ENCODE peak calls at places on chromosomes 2 and 18, in six cellular contexts. G is spleen, D is HCT116, B is K562, L is breast epithelium, H is stomach. V is an unnamed sample.

GRCh38 chr2:9744256-9745004 is 98.8 kb upstream of the TAF1B start:
- DNase-seq in G (no peak), D (no peak), H (no peak), B (no peak), L (no peak), V (no peak)

GRCh38 chr2:165617720-165618119 is 148.2 kb downstream of the CSRNP3 start:
- DNase-seq in B (no peak), H (no peak), D (no peak), G (no peak), L (no peak), V (no peak)

GRCh38 chr2:159585607-159586006 is 30.7 kb downstream of the BAZ2B start:
- DNase-seq in H (no peak), G (no peak), B (no peak), D (no peak), L (no peak), V (no peak)

GRCh38 chr2:65164379-65165023 is 34.6 kb upstream of the RAB1A start:
- DNase-seq in D (no peak), H (no peak), L (no peak), G (no peak), B (no peak), V (no peak)

GRCh38 chr2:231590614-231591013 is 2.0 kb upstream of the TEX44 start:
- DNase-seq in L (no peak), B (no peak), D (no peak), H (peak), G (no peak), V (no peak)

GRCh38 chr2:15169326-15170038 is 391.7 kb downstream of the NBAS start:
- DNase-seq in D (peak), L (no peak), G (no peak), B (no peak), H (no peak), V (no peak)

GRCh38 chr18:79487198-79488165 is 91.8 kb downstream of the NFATC1 start:
- DNase-seq in L (peak), G (peak), D (no peak), B (no peak), H (no peak), V (no peak)

GRCh38 chr2:189441709-189442074 is 418 bp downstream of the WDR75 start:
- DNase-seq in B (no peak), H (no peak), D (no peak), G (no peak), L (peak), V (no peak)

GRCh38 chr2:226963528-226963927 is 127.7 kb downstream of the RHBDD1 start:
- DNase-seq in H (no peak), G (no peak), L (no peak), B (peak), D (peak), V (no peak)

GRCh38 chr2:216560695-216561370 is 62.2 kb downstream of the RPL37A start:
- DNase-seq in G (no peak), D (no peak), H (no peak), B (no peak), L (no peak), V (no peak)

GRCh38 chr2:166373951-166374350 is 1.8 kb downstream of the SCN9A start:
- DNase-seq in D (no peak), B (peak), L (no peak), H (no peak), G (no peak), V (no peak)

GRCh38 chr2:20049631-20050030 is 1.8 kb downstream of the LAPTM4A start:
- DNase-seq in D (no peak), H (no peak), G (no peak), L (no peak), B (no peak), V (no peak)

GRCh38 chr18:75592527-75592926 is 165.0 kb upstream of the SMIM21 start:
- DNase-seq in L (no peak), B (no peak), G (no peak), D (no peak), H (no peak), V (no peak)

GRCh38 chr18:79733996-79734770 is 54.6 kb downstream of the CTDP1 start:
- DNase-seq in B (no peak), L (no peak), D (no peak), H (no peak), G (peak), V (no peak)

GRCh38 chr2:69272803-69273471 is 114.1 kb downstream of the GFPT1 start:
- DNase-seq in L (no peak), G (no peak), H (no peak), D (no peak), B (no peak), V (no peak)

GRCh38 chr2:112147796-112148195 is 9.6 kb downstream of the FBLN7 start:
- DNase-seq in H (peak), L (no peak), D (no peak), B (no peak), G (no peak), V (no peak)

GRCh38 chr2:220006152-220006551 is 378.7 kb downstream of the SLC4A3 start:
- DNase-seq in D (no peak), B (no peak), H (no peak), G (no peak), L (no peak), V (no peak)

GRCh38 chr2:224308267-224308911 is 93.5 kb downstream of the FAM124B start:
- DNase-seq in L (no peak), G (no peak), H (no peak), B (no peak), D (no peak), V (no peak)

GRCh38 chr18:23209031-23209430 is 73.7 kb downstream of the CABLES1 start:
- DNase-seq in H (no peak), G (no peak), D (no peak), L (no peak), B (no peak), V (no peak)

GRCh38 chr2:187878096-187878495 is 323.9 kb upstream of the TFPI start:
- DNase-seq in B (no peak), D (no peak), H (no peak), G (no peak), L (no peak), V (no peak)

GRCh38 chr2:66854304-66854703 is 419.4 kb downstream of the MEIS1 start:
- DNase-seq in B (no peak), G (no peak), L (no peak), D (no peak), H (no peak), V (no peak)

GRCh38 chr2:95349568-95350319 is 52.6 kb downstream of the KCNIP3 start:
- DNase-seq in G (peak), H (peak), L (peak), B (no peak), D (no peak), V (no peak)

GRCh38 chr18:8526316-8526715 is 82.9 kb upstream of the RAB12 start:
- DNase-seq in H (no peak), L (no peak), G (no peak), B (no peak), D (no peak), V (no peak)

GRCh38 chr2:101931402-101931801 is 60.4 kb upstream of the IL1R2 start:
- DNase-seq in L (no peak), D (no peak), G (no peak), B (no peak), H (no peak), V (no peak)

GRCh38 chr18:6660334-6660733 is 69.2 kb upstream of the ARHGAP28 start:
- DNase-seq in B (no peak), L (no peak), G (no peak), H (no peak), D (no peak), V (no peak)

GRCh38 chr2:195364015-195364965 is 292.7 kb upstream of the SLC39A10 start:
- DNase-seq in D (no peak), G (no peak), B (no peak), H (no peak), L (no peak), V (no peak)

GRCh38 chr18:55018602-55019001 is 59.3 kb upstream of the CCDC68 start:
- DNase-seq in B (no peak), L (no peak), D (no peak), H (no peak), G (no peak), V (no peak)

GRCh38 chr2:216807861-216808272 is 52.0 kb downstream of the TNP1 start:
- DNase-seq in H (peak), D (no peak), B (no peak), L (no peak), G (no peak), V (no peak)

GRCh38 chr2:229392214-229392613 is 121.1 kb upstream of the PID1 start:
- DNase-seq in H (no peak), B (no peak), G (no peak), D (no peak), L (no peak), V (no peak)

GRCh38 chr2:111120253-111121027 is at the start of gene BCL2L11:
- DNase-seq in H (peak), D (peak), B (peak), L (peak), G (peak), V (no peak)
- TF ChIP-seq POLR2AphosphoS5 in H (peak), D (peak), B (peak), L (peak), G (peak), V (peak)

DNA sequence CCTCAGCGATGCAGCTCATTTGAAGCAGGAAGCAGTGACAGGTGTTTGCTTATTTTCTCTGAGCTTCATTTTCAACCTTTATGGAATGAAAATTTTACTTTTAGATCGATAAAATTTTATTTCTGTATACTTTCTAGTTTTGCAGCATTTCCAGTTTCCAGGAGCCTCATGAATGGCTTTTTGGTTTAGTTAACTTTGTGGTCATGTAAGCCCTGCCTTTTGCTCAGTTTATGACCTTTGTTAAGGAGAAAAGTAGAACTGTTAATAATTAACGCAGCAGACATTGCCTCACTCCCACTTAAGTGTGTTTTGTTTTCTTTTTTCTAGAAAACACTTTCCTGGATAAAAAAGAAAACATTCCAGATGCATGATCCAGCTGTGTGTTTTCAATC is 4.4 kb upstream of the FARP2 start:
- DNase-seq in B (no peak), L (no peak), H (no peak), D (no peak), G (no peak), V (no peak)
- H3K27ac ChIP-seq in B (no peak), L (no peak), H (peak), D (no peak), G (no peak), V (no peak)

DNA sequence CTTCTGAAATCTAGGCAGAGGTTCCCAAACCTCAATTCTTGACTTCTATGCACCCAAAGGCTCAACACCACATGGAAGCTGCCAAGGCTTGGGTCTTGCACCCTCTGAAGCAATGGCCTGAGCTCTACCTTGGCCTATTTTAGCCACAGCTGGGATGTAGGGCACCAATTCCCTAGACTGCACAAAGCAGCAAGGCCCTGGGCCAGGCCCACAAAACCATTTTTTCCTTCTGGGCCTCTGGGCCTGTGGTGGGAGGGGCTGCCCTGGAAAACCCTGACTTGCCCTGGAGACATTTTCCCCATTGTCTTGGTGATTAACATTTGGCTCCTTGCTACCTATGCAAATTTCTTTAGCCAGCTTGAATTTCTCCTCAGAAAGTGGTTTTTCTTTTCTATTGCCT is 315.2 kb downstream of the DCDC2C start:
- DNase-seq in L (no peak), G (no peak), D (no peak), H (no peak), B (no peak), V (peak)
- TF ChIP-seq POLR2AphosphoS5 in L (no peak), G (no peak), D (no peak), H (no peak), B (no peak), V (no peak)

DNA sequence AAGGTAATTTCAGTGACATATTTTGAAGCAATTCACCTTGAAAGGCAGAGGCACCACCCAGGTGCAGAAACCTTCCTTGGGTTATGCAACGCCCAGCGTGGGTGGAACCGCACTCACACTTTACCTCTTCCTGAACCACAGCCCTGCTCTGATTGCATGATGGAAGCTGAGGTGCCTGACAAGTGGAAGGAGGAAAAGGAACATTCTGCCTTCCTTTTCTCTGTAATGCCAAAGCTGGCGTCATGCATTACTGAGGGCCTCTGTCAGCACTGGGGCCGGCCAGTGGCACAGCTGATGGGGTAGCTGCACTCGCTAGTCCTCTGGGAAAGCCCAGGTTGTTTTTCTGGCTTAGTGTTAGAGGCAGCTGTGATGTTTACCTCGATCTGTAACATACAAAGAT is 266.5 kb downstream of the NEDD4L start:
- DNase-seq in D (no peak), B (no peak), H (peak), L (no peak), G (peak), V (no peak)
- H3K27ac ChIP-seq in D (no peak), B (no peak), H (peak), L (peak), G (no peak), V (peak)

DNA sequence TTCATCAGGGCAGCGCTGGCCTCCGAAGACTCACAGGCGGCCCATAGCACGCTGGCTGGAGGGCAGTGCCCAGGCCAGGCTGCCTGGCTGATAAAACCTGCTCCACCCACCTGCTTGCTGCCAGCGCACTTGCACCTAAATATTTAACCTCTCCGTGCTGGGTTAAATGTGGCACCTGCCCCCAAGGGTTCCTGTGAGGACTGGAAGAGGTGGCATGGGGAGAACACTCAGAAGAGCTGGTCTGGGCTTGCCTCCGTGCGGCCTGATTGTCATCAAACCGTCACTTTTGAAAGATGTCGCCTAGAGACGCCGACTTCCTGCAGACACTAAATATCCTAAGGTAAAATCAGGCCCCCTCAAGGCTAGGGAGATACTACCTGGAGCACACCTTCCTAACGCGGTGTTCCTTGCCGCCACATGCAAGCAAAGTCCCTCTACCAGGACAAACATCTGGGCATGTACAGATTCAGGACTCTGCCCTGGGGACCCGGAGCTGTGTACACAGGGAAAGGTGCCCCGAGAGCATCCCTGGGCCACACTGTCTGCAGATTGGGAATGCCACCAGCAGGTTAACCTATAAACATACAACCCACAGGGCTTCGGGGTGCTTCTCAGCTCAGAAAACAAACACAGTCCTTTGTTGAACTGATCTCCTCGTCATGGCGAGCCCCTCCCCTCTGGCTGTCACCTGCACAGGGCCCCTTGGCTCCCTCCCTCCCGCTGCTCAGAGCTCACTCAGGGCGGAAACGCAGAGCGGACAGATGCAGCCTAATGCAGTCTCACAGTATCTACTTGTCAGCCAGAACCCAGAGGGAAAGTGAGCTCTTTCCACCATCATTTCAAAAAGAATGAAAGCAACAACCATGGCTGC is 219.0 kb downstream of the HDAC4 start:
- DNase-seq in G (peak), H (no peak), L (peak), D (no peak), B (no peak), V (no peak)
- TF ChIP-seq POLR2AphosphoS5 in G (no peak), H (no peak), L (no peak), D (no peak), B (no peak), V (no peak)

GRCh38 chr2:63424329-63425078 is 163.8 kb downstream of the WDPCP start:
- DNase-seq in H (no peak), B (peak), G (no peak), L (no peak), D (peak), V (no peak)
- H3K27ac ChIP-seq in H (no peak), B (no peak), G (no peak), L (no peak), D (no peak), V (no peak)

DNA sequence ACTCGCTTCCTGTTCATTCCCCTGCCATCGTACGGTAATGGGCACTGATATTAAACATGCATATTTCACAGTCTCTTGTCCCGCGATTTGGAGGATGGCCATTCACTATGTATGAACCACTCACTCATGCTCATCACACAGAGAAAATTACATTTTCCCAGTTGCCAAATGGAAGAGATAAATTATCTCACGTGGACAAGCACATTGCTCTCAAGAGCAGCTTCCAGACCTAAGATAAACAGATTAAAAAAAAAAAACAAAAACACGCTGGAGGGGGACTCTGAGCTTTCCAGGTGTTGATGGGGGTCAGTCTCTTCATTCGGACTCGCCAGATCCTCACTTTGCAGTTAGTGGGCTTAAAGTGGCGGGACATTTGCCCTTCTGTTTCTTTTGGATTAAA is 1.7 kb upstream of the MAPK4 start:
- DNase-seq in L (no peak), G (no peak), D (no peak), H (no peak), B (no peak), V (no peak)
- TF ChIP-seq POLR2AphosphoS5 in L (no peak), G (no peak), D (no peak), H (no peak), B (no peak), V (no peak)

V was measured in esophagus muscularis mucosa.